ENCODE peak calls at places on chromosomes 16 and 17, in nine cellular contexts. One of them, this sample, is unnamed.

GRCh38 chr17:73705594-73705993 is 61.3 kb upstream of the SDK2 start:
- DNase-seq in sigmoid colon: no peak
- DNase-seq in transverse colon: no peak
- DNase-seq in A549: peak; percentile 76
- DNase-seq in SK-N-SH: peak; percentile 83
- DNase-seq in ovary: no peak
- DNase-seq in H1: no peak
- DNase-seq in stomach: no peak
- DNase-seq in K562: no peak
- DNase-seq in this sample: no peak

GRCh38 chr16:4940719-4941118 is 3.8 kb upstream of the PPL start:
- DNase-seq in sigmoid colon: no peak
- DNase-seq in transverse colon: no peak
- DNase-seq in A549: no peak
- DNase-seq in SK-N-SH: no peak
- DNase-seq in ovary: no peak
- DNase-seq in H1: no peak
- DNase-seq in stomach: no peak
- DNase-seq in K562: no peak
- DNase-seq in this sample: no peak

GRCh38 chr17:40022961-40023541 is 7.8 kb downstream of the CSF3 start:
- DNase-seq in sigmoid colon: no peak
- DNase-seq in transverse colon: peak; percentile 54
- DNase-seq in A549: no peak
- DNase-seq in SK-N-SH: no peak
- DNase-seq in ovary: no peak
- DNase-seq in H1: no peak
- DNase-seq in stomach: peak; percentile 61
- DNase-seq in K562: peak; percentile 8
- DNase-seq in this sample: no peak

GRCh38 chr16:80968386-80969113 is 38.1 kb downstream of the CMC2 start:
- DNase-seq in sigmoid colon: no peak
- DNase-seq in transverse colon: no peak
- DNase-seq in A549: peak; percentile 66
- DNase-seq in SK-N-SH: no peak
- DNase-seq in ovary: no peak
- DNase-seq in H1: no peak
- DNase-seq in stomach: no peak
- DNase-seq in K562: no peak
- DNase-seq in this sample: no peak

GRCh38 chr16:35596467-35596866 is 2137.1 kb downstream of the TP53TG3F start:
- DNase-seq in sigmoid colon: no peak
- DNase-seq in transverse colon: no peak
- DNase-seq in A549: no peak
- DNase-seq in SK-N-SH: no peak
- DNase-seq in ovary: no peak
- DNase-seq in H1: no peak
- DNase-seq in stomach: no peak
- DNase-seq in K562: no peak
- DNase-seq in this sample: no peak

GRCh38 chr16:88781140-88782077 is 3.6 kb downstream of the PIEZO1 start:
- DNase-seq in sigmoid colon: no peak
- DNase-seq in transverse colon: peak; percentile 73
- DNase-seq in A549: no peak
- DNase-seq in SK-N-SH: no peak
- DNase-seq in ovary: no peak
- DNase-seq in H1: no peak
- DNase-seq in stomach: no peak
- DNase-seq in K562: no peak
- DNase-seq in this sample: no peak

GRCh38 chr17:73693016-73693545 is 48.8 kb upstream of the SDK2 start:
- DNase-seq in sigmoid colon: no peak
- DNase-seq in transverse colon: no peak
- DNase-seq in A549: no peak
- DNase-seq in SK-N-SH: no peak
- DNase-seq in ovary: no peak
- DNase-seq in H1: peak; percentile 41
- DNase-seq in stomach: no peak
- DNase-seq in K562: no peak
- DNase-seq in this sample: no peak

GRCh38 chr17:74028717-74029116 is 174.8 kb upstream of the RPL38 start:
- DNase-seq in sigmoid colon: no peak
- DNase-seq in transverse colon: no peak
- DNase-seq in A549: no peak
- DNase-seq in SK-N-SH: no peak
- DNase-seq in ovary: no peak
- DNase-seq in H1: no peak
- DNase-seq in stomach: no peak
- DNase-seq in K562: no peak
- DNase-seq in this sample: no peak

GRCh38 chr16:66382171-66382965 is 15.9 kb downstream of the CDH5 start:
- DNase-seq in sigmoid colon: peak; percentile 50
- DNase-seq in transverse colon: no peak
- DNase-seq in A549: peak; percentile 74
- DNase-seq in SK-N-SH: no peak
- DNase-seq in ovary: no peak
- DNase-seq in H1: no peak
- DNase-seq in stomach: no peak
- DNase-seq in K562: no peak
- DNase-seq in this sample: no peak

GRCh38 chr16:4298761-4299522 is 16.9 kb upstream of the GLIS2 start:
- DNase-seq in sigmoid colon: peak; percentile 89
- DNase-seq in transverse colon: peak; percentile 88
- DNase-seq in A549: peak; percentile 95
- DNase-seq in SK-N-SH: peak; percentile 53
- DNase-seq in ovary: peak; percentile 71
- DNase-seq in H1: peak; percentile 66
- DNase-seq in stomach: peak; percentile 83
- DNase-seq in K562: peak; percentile 66
- DNase-seq in this sample: no peak

GRCh38 chr17:3682033-3682432 is 13.4 kb downstream of the EMC6 start:
- DNase-seq in sigmoid colon: no peak
- DNase-seq in transverse colon: no peak
- DNase-seq in A549: no peak
- DNase-seq in SK-N-SH: no peak
- DNase-seq in ovary: no peak
- DNase-seq in H1: no peak
- DNase-seq in stomach: no peak
- DNase-seq in K562: no peak
- DNase-seq in this sample: no peak

GRCh38 chr16:69233124-69233523 is 46.2 kb downstream of the SNTB2 start:
- DNase-seq in sigmoid colon: no peak
- DNase-seq in transverse colon: no peak
- DNase-seq in A549: no peak
- DNase-seq in SK-N-SH: peak; percentile 22
- DNase-seq in ovary: no peak
- DNase-seq in H1: no peak
- DNase-seq in stomach: no peak
- DNase-seq in K562: no peak
- DNase-seq in this sample: no peak

GRCh38 chr17:3602499-3602898 is 6.7 kb downstream of the TRPV1 start:
- DNase-seq in sigmoid colon: no peak
- DNase-seq in transverse colon: no peak
- DNase-seq in A549: peak; percentile 70
- DNase-seq in SK-N-SH: peak; percentile 61
- DNase-seq in ovary: no peak
- DNase-seq in H1: peak; percentile 64
- DNase-seq in stomach: no peak
- DNase-seq in K562: peak; percentile 64
- DNase-seq in this sample: no peak

GRCh38 chr16:22427556-22427955 is 53.1 kb upstream of the CDR2 start:
- DNase-seq in sigmoid colon: no peak
- DNase-seq in transverse colon: no peak
- DNase-seq in A549: no peak
- DNase-seq in SK-N-SH: no peak
- DNase-seq in ovary: no peak
- DNase-seq in H1: no peak
- DNase-seq in stomach: no peak
- DNase-seq in K562: no peak
- DNase-seq in this sample: no peak

DNA sequence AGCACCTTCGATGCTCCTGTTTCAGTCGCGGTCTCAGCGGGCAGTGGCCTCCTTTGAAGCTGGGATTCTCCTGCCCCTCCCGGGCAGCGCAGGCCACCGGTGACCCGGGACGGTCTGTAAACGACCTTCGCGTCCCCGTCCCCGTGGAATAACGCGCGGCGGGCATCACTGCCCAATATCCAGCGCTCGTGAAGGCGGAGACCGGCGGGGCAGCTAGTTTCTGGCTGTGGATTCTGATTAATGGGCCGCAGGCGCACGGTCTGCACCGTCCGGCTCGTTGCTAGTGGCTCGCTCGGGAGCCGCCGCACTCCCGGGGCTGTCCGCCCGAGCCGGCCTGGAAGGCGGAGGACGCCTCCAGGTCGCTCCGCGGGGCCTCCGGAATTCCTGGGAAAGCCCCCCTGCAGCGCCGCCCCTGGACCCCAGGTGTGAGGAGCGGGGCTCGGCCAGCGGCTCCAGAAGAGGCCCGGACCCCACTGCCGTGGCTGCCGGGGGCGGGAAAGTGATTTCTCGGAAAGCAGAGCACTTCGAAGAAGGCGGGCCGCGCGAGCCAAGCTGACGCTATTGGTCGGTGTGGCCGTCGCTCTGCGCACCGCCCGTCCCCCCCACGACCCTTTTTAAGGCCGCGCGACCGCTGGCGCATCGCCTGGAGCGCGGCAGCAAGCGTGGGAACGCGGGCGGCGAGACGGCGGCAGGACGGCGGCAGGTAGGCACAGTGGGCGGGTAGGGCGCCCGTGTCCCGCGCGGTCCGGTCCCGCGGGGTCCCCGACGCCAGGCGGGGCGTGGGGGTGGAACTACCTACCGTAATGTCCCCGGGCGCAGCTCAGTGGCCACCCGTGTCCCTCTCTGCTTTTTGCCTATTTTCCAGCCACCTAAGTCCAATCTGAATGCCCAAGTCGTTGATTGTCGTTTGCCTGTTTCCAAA is at the start of gene IRF8:
- DNase-seq in sigmoid colon: peak; percentile 87
- DNase-seq in transverse colon: peak; percentile 87
- DNase-seq in A549: peak; percentile 34
- DNase-seq in SK-N-SH: peak; percentile 42
- DNase-seq in ovary: peak; percentile 39
- DNase-seq in H1: peak; percentile 84
- DNase-seq in stomach: peak; percentile 76
- DNase-seq in K562: no peak
- DNase-seq in this sample: peak; percentile 46
- H3K4me1 ChIP-seq in sigmoid colon: peaks cover 11% of the 10 kb centered on the region
- H3K4me1 ChIP-seq in transverse colon: peaks cover 33% of the 10 kb centered on the region
- H3K4me1 ChIP-seq in A549: no peaks in the 10 kb centered on the region
- H3K4me1 ChIP-seq in SK-N-SH: no peaks in the 10 kb centered on the region
- H3K4me1 ChIP-seq in ovary: peaks cover 5% of the 10 kb centered on the region
- H3K4me1 ChIP-seq in H1: no peaks in the 10 kb centered on the region
- H3K4me1 ChIP-seq in stomach: peaks cover 19% of the 10 kb centered on the region
- H3K4me1 ChIP-seq in K562: peaks cover 9% of the 10 kb centered on the region
- H3K4me1 ChIP-seq in this sample: peaks cover 13% of the 10 kb centered on the region

DNA sequence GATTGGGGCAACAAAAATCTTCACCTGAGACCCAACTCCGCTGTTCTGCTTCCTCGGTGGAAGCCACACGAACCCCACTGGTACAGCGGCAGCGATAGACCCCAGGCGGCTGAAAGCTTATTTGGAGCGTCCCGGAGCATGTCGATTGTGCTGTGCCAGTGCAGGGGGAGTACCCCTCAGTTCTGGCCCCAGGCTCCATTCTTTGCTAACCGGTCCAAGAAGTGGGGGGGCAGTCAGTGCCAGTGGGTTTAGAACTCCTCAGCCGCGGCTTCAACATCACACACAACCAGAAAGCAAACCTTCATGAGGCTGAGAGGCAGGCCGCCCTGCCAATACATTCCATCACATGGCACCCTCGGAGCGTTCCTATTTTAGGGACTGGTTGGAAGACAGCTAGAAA is 1.7 kb upstream of the MNT start:
- DNase-seq in sigmoid colon: peak; percentile 74
- DNase-seq in transverse colon: no peak
- DNase-seq in A549: no peak
- DNase-seq in SK-N-SH: no peak
- DNase-seq in ovary: no peak
- DNase-seq in H1: no peak
- DNase-seq in stomach: no peak
- DNase-seq in K562: no peak
- DNase-seq in this sample: no peak
- H3K27ac ChIP-seq in sigmoid colon: peak overlapping the region; percentile 97
- H3K27ac ChIP-seq in transverse colon: peak overlapping the region; percentile 100
- H3K27ac ChIP-seq in A549: peak overlapping the region; percentile 95
- H3K27ac ChIP-seq in SK-N-SH: peak overlapping the region; percentile 86
- H3K27ac ChIP-seq in ovary: no peak overlapping the region
- H3K27ac ChIP-seq in H1: no peak overlapping the region
- H3K27ac ChIP-seq in stomach: peak overlapping the region; percentile 83
- H3K27ac ChIP-seq in K562: peak overlapping the region; percentile 100
- H3K27ac ChIP-seq in this sample: peak overlapping the region; percentile 99

GRCh38 chr16:49918257-49918656 is 62.3 kb upstream of the ZNF423 start:
- DNase-seq in sigmoid colon: no peak
- DNase-seq in transverse colon: no peak
- DNase-seq in A549: no peak
- DNase-seq in SK-N-SH: no peak
- DNase-seq in ovary: no peak
- DNase-seq in H1: peak; percentile 54
- DNase-seq in stomach: no peak
- DNase-seq in K562: peak; percentile 43
- DNase-seq in this sample: no peak

GRCh38 chr16:49914697-49915096 is 58.8 kb upstream of the ZNF423 start:
- DNase-seq in sigmoid colon: no peak
- DNase-seq in transverse colon: no peak
- DNase-seq in A549: no peak
- DNase-seq in SK-N-SH: no peak
- DNase-seq in ovary: no peak
- DNase-seq in H1: no peak
- DNase-seq in stomach: no peak
- DNase-seq in K562: peak; percentile 61
- DNase-seq in this sample: no peak

GRCh38 chr16:49910761-49911160 is 54.8 kb upstream of the ZNF423 start:
- DNase-seq in sigmoid colon: no peak
- DNase-seq in transverse colon: no peak
- DNase-seq in A549: no peak
- DNase-seq in SK-N-SH: peak; percentile 67
- DNase-seq in ovary: no peak
- DNase-seq in H1: peak; percentile 49
- DNase-seq in stomach: no peak
- DNase-seq in K562: no peak
- DNase-seq in this sample: no peak

GRCh38 chr16:49911430-49911829 is 55.5 kb upstream of the ZNF423 start:
- DNase-seq in sigmoid colon: no peak
- DNase-seq in transverse colon: no peak
- DNase-seq in A549: no peak
- DNase-seq in SK-N-SH: no peak
- DNase-seq in ovary: no peak
- DNase-seq in H1: no peak
- DNase-seq in stomach: no peak
- DNase-seq in K562: no peak
- DNase-seq in this sample: no peak

GRCh38 chr16:49912688-49913087 is 56.8 kb upstream of the ZNF423 start:
- DNase-seq in sigmoid colon: no peak
- DNase-seq in transverse colon: no peak
- DNase-seq in A549: no peak
- DNase-seq in SK-N-SH: no peak
- DNase-seq in ovary: no peak
- DNase-seq in H1: no peak
- DNase-seq in stomach: no peak
- DNase-seq in K562: no peak
- DNase-seq in this sample: no peak
- TF ChIP-seq EP300 in sigmoid colon: no peak
- TF ChIP-seq EP300 in transverse colon: no peak
- TF ChIP-seq EP300 in A549: no peak
- TF ChIP-seq EP300 in SK-N-SH: no peak
- TF ChIP-seq EP300 in ovary: no peak
- TF ChIP-seq EP300 in H1: no peak
- TF ChIP-seq EP300 in stomach: no peak
- TF ChIP-seq EP300 in K562: no peak
- TF ChIP-seq EP300 in this sample: no peak

GRCh38 chr17:43402078-43402477 is 3.3 kb downstream of the ARL4D start:
- DNase-seq in sigmoid colon: peak; percentile 78
- DNase-seq in transverse colon: no peak
- DNase-seq in A549: no peak
- DNase-seq in SK-N-SH: no peak
- DNase-seq in ovary: no peak
- DNase-seq in H1: no peak
- DNase-seq in stomach: no peak
- DNase-seq in K562: no peak
- DNase-seq in this sample: no peak
- H3K4me1 ChIP-seq in sigmoid colon: peaks cover 32% of the 10 kb centered on the region
- H3K4me1 ChIP-seq in transverse colon: peaks cover 28% of the 10 kb centered on the region
- H3K4me1 ChIP-seq in A549: peaks cover 41% of the 10 kb centered on the region
- H3K4me1 ChIP-seq in SK-N-SH: peaks cover 22% of the 10 kb centered on the region
- H3K4me1 ChIP-seq in ovary: peaks cover 16% of the 10 kb centered on the region
- H3K4me1 ChIP-seq in H1: peaks cover 8% of the 10 kb centered on the region
- H3K4me1 ChIP-seq in stomach: peaks cover 19% of the 10 kb centered on the region
- H3K4me1 ChIP-seq in K562: peaks cover 14% of the 10 kb centered on the region
- H3K4me1 ChIP-seq in this sample: no peaks in the 10 kb centered on the region